ENCODE peak calls at places on chromosomes 13 and 19, in ten cellular contexts. K is frontal cortex; B is amniotic stem cell; M is WTC11; G is stimulated activated CD4-positive, alpha-beta T cell treated with anti-CD3 and anti-CD28 coated beads, Interleukin-1b, Interleukin-23, amount 100 ng/mL, for 1 hour; F is neural progenitor cell; P is RWPE1; H is CD4-positive, alpha-beta memory T cell; U is GM04503; T is stimulated activated CD8-positive, alpha-beta memory T cell treated with anti-CD3 and anti-CD28 coated beads, Interleukin-12 subunit alpha, Interleukin-12 subunit beta, amount 100 ng/mL, for 1 hour. D is an unnamed sample.

GRCh38 chr19:46970815-46971214 is 48.8 kb upstream of the NPAS1 start:
- DNase-seq in K (no peak), B (peak), M (no peak), G (no peak), F (no peak), P (no peak), H (no peak), U (peak), T (no peak), D (peak)

GRCh38 chr13:45850020-45850613 is 1.4 kb downstream of the SIAH3 start:
- DNase-seq in K (no peak), B (no peak), M (peak), G (no peak), F (peak), P (no peak), H (no peak), U (no peak), T (no peak), D (no peak)

GRCh38 chr19:20167020-20167644 is at the start of gene ZNF486:
- DNase-seq in K (peak), B (peak), M (peak), G (peak), F (peak), P (peak), H (peak), U (peak), T (peak), D (no peak)

GRCh38 chr13:99265823-99266426 is 7.7 kb upstream of the GPR18 start:
- DNase-seq in K (no peak), B (peak), M (no peak), G (no peak), F (peak), P (peak), H (peak), U (no peak), T (no peak), D (peak)

GRCh38 chr13:67549331-67549730 is 319.2 kb upstream of the PCDH9 start:
- DNase-seq in K (no peak), B (no peak), M (no peak), G (no peak), F (no peak), P (no peak), H (no peak), U (no peak), T (no peak), D (peak)

GRCh38 chr19:33954686-33955085 is 158.0 kb downstream of the KCTD15 start:
- DNase-seq in K (no peak), B (no peak), M (no peak), G (no peak), F (no peak), P (no peak), H (no peak), U (no peak), T (no peak), D (no peak)

GRCh38 chr13:27822258-27822872 is 30.1 kb downstream of the GSX1 start:
- DNase-seq in K (no peak), B (no peak), M (no peak), G (no peak), F (peak), P (no peak), H (no peak), U (no peak), T (no peak), D (no peak)

GRCh38 chr13:77306458-77306857 is 20.4 kb downstream of the MYCBP2 start:
- DNase-seq in K (no peak), B (no peak), M (no peak), G (no peak), F (no peak), P (no peak), H (no peak), U (no peak), T (no peak), D (no peak)

GRCh38 chr19:49165111-49165750 is 7.6 kb downstream of the TRPM4 start:
- DNase-seq in K (no peak), B (no peak), M (no peak), G (no peak), F (no peak), P (no peak), H (no peak), U (no peak), T (no peak), D (no peak)

GRCh38 chr19:49338691-49339363 is 3.6 kb downstream of the CD37 start:
- DNase-seq in K (no peak), B (no peak), M (peak), G (no peak), F (peak), P (peak), H (no peak), U (no peak), T (no peak), D (no peak)

GRCh38 chr13:114263590-114263989 is 17.8 kb upstream of the UPF3A start:
- DNase-seq in K (no peak), B (no peak), M (no peak), G (no peak), F (no peak), P (no peak), H (peak), U (no peak), T (no peak), D (no peak)

GRCh38 chr13:98575876-98576214 is 1.1 kb downstream of the STK24 start:
- DNase-seq in K (no peak), B (no peak), M (no peak), G (no peak), F (no peak), P (no peak), H (no peak), U (no peak), T (no peak), D (no peak)

GRCh38 chr13:23778879-23779278 is 110.3 kb downstream of the MIPEP start:
- DNase-seq in K (no peak), B (no peak), M (no peak), G (no peak), F (no peak), P (no peak), H (no peak), U (no peak), T (no peak), D (no peak)

GRCh38 chr13:95568131-95568530 is 15.6 kb downstream of the CLDN10 start:
- DNase-seq in K (no peak), B (no peak), M (no peak), G (no peak), F (no peak), P (no peak), H (no peak), U (no peak), T (no peak), D (no peak)

GRCh38 chr13:44300895-44301638 is 72.6 kb upstream of the SERP2 start:
- DNase-seq in K (no peak), B (peak), M (no peak), G (no peak), F (no peak), P (peak), H (no peak), U (no peak), T (no peak), D (peak)

GRCh38 chr19:2199215-2199614 is 35.5 kb downstream of the DOT1L start:
- DNase-seq in K (no peak), B (no peak), M (peak), G (no peak), F (peak), P (no peak), H (no peak), U (no peak), T (no peak), D (no peak)

GRCh38 chr19:30854207-30854606 is 482.0 kb downstream of the ZNF536 start:
- DNase-seq in K (no peak), B (no peak), M (no peak), G (no peak), F (no peak), P (no peak), H (no peak), U (no peak), T (no peak), D (no peak)

GRCh38 chr19:38273499-38273898 is 9.1 kb downstream of the SPINT2 start:
- DNase-seq in K (no peak), B (no peak), M (no peak), G (no peak), F (no peak), P (no peak), H (no peak), U (no peak), T (no peak), D (no peak)

GRCh38 chr19:32404939-32405430 is 585 bp upstream of the DPY19L3 start:
- DNase-seq in K (no peak), B (no peak), M (peak), G (no peak), F (peak), P (peak), H (no peak), U (no peak), T (no peak), D (peak)

GRCh38 chr19:17616961-17617806 is 61.7 kb downstream of the COLGALT1 start:
- DNase-seq in K (no peak), B (no peak), M (peak), G (no peak), F (peak), P (peak), H (no peak), U (no peak), T (no peak), D (no peak)

D was measured in ACHN.